ENCODE peak calls at places on chromosomes 12 and 14, in six cellular contexts. P is hippocampal formation; O is C1 segment of cervical spinal cord; C is CD4-positive, alpha-beta memory T cell; R is caudate nucleus; B is body of pancreas. E is an unnamed sample.

GRCh38 chr14:78644824-78645559 is 474.8 kb downstream of the NRXN3 start:
- DNase-seq in P (no peak), O (no peak), C (no peak), R (no peak), B (no peak), E (no peak)

GRCh38 chr14:64405295-64405694 is 17.1 kb downstream of the MTHFD1 start:
- DNase-seq in P (no peak), O (no peak), C (no peak), R (no peak), B (no peak), E (no peak)

GRCh38 chr12:106248177-106248848 is 493 bp upstream of the CKAP4 start:
- DNase-seq in P (peak), O (peak), C (no peak), R (no peak), B (peak), E (peak)

GRCh38 chr12:103851127-103851526 is 10.1 kb upstream of the NT5DC3 start:
- DNase-seq in P (no peak), O (no peak), C (no peak), R (no peak), B (no peak), E (no peak)

GRCh38 chr12:1131811-1132224 is 140.8 kb downstream of the ERC1 start:
- DNase-seq in P (peak), O (no peak), C (no peak), R (no peak), B (peak), E (no peak)

GRCh38 chr12:39235990-39236767 is 206.7 kb downstream of the KIF21A start:
- DNase-seq in P (no peak), O (no peak), C (no peak), R (no peak), B (no peak), E (no peak)

GRCh38 chr14:49114161-49114893 is 471.9 kb downstream of the RPS29 start:
- DNase-seq in P (no peak), O (no peak), C (no peak), R (no peak), B (no peak), E (no peak)

GRCh38 chr12:6323995-6324711 is 13.7 kb downstream of the PLEKHG6 start:
- DNase-seq in P (no peak), O (no peak), C (no peak), R (no peak), B (no peak), E (no peak)

GRCh38 chr14:55518391-55518790 is 61.6 kb upstream of the KTN1 start:
- DNase-seq in P (no peak), O (no peak), C (no peak), R (no peak), B (no peak), E (no peak)

GRCh38 chr12:55074771-55075170 is 51.4 kb upstream of the OR9K2 start:
- DNase-seq in P (no peak), O (no peak), C (no peak), R (no peak), B (no peak), E (peak)

GRCh38 chr12:55849616-55850015 is 6.9 kb upstream of the MMP19 start:
- DNase-seq in P (no peak), O (no peak), C (no peak), R (no peak), B (no peak), E (no peak)

GRCh38 chr12:18747960-18748359 is 10.0 kb downstream of the CAPZA3 start:
- DNase-seq in P (no peak), O (no peak), C (no peak), R (no peak), B (no peak), E (no peak)

GRCh38 chr14:67859169-67859749 is 39.7 kb downstream of the RAD51B start:
- DNase-seq in P (no peak), O (no peak), C (no peak), R (no peak), B (no peak), E (no peak)

GRCh38 chr12:104314242-104314614 is 10.7 kb downstream of the EID3 start:
- DNase-seq in P (no peak), O (no peak), C (no peak), R (no peak), B (no peak), E (no peak)

GRCh38 chr14:49553892-49554291 is 32.3 kb downstream of the RPS29 start:
- DNase-seq in P (no peak), O (no peak), C (no peak), R (no peak), B (no peak), E (no peak)

GRCh38 chr14:61326847-61327246 is 5.5 kb downstream of the PRKCH start:
- DNase-seq in P (no peak), O (peak), C (no peak), R (no peak), B (peak), E (no peak)

GRCh38 chr14:89465894-89466293 is 48.9 kb upstream of the FOXN3 start:
- DNase-seq in P (no peak), O (no peak), C (no peak), R (no peak), B (no peak), E (no peak)

GRCh38 chr12:6701078-6701768 is 608 bp upstream of the PIANP start:
- DNase-seq in P (no peak), O (no peak), C (no peak), R (no peak), B (no peak), E (no peak)

GRCh38 chr14:79629372-79629771 is 581.9 kb downstream of the DIO2 start:
- DNase-seq in P (no peak), O (no peak), C (no peak), R (no peak), B (no peak), E (no peak)

GRCh38 chr14:55373784-55374725 is 37.6 kb downstream of the ATG14 start:
- DNase-seq in P (no peak), O (no peak), C (peak), R (no peak), B (no peak), E (no peak)

GRCh38 chr12:122917508-122918227 is 21.7 kb upstream of the VPS37B start:
- DNase-seq in P (peak), O (peak), C (no peak), R (no peak), B (peak), E (no peak)

GRCh38 chr14:34220921-34221320 is 241.1 kb downstream of the SPTSSA start:
- DNase-seq in P (no peak), O (no peak), C (no peak), R (no peak), B (no peak), E (no peak)

GRCh38 chr14:64196668-64197411 is 97.3 kb downstream of the ESR2 start:
- DNase-seq in P (peak), O (peak), C (peak), R (peak), B (peak), E (peak)

GRCh38 chr14:33707751-33708150 is 243.1 kb downstream of the EGLN3 start:
- DNase-seq in P (no peak), O (no peak), C (no peak), R (no peak), B (no peak), E (no peak)

GRCh38 chr14:79598339-79598738 is 613.0 kb downstream of the DIO2 start:
- DNase-seq in P (no peak), O (no peak), C (no peak), R (no peak), B (no peak), E (no peak)

GRCh38 chr12:88496429-88497190 is 83.7 kb downstream of the KITLG start:
- DNase-seq in P (no peak), O (no peak), C (no peak), R (no peak), B (no peak), E (no peak)

GRCh38 chr12:109731231-109731731 is 17.7 kb downstream of the FAM222A start:
- DNase-seq in P (no peak), O (no peak), C (no peak), R (no peak), B (peak), E (no peak)

GRCh38 chr12:26701604-26702215 is 131.3 kb downstream of the ITPR2 start:
- DNase-seq in P (no peak), O (no peak), C (peak), R (no peak), B (no peak), E (peak)

GRCh38 chr12:93181396-93181965 is 196.2 kb upstream of the NUDT4 start:
- DNase-seq in P (no peak), O (no peak), C (no peak), R (no peak), B (no peak), E (no peak)

GRCh38 chr14:84686550-84686949 is 843.4 kb upstream of the FLRT2 start:
- DNase-seq in P (no peak), O (no peak), C (no peak), R (no peak), B (no peak), E (no peak)

E was measured in naive B cell.